ENCODE peak calls at places on chromosomes 12 and 14, in six cellular contexts. One of them, this sample, is unnamed.

GRCh38 chr12:105278043-105278697 is 42.2 kb upstream of the APPL2 start:
- DNase-seq in amniotic epithelial cell: peak; percentile 36
- DNase-seq in NCI-H2171: no peak
- DNase-seq in RWPE1: no peak
- DNase-seq in tibial nerve: no peak
- DNase-seq in pulmonary artery endothelial cell: no peak
- DNase-seq in this sample: no peak

GRCh38 chr12:16324772-16325171 is 22.7 kb upstream of the MGST1 start:
- DNase-seq in NCI-H2171: no peak
- DNase-seq in RWPE1: no peak
- DNase-seq in tibial nerve: no peak
- DNase-seq in pulmonary artery endothelial cell: no peak
- DNase-seq in amniotic epithelial cell: no peak
- DNase-seq in this sample: no peak

GRCh38 chr14:89290813-89291212 is 126.2 kb downstream of the FOXN3 start:
- DNase-seq in tibial nerve: no peak
- DNase-seq in amniotic epithelial cell: no peak
- DNase-seq in pulmonary artery endothelial cell: no peak
- DNase-seq in RWPE1: no peak
- DNase-seq in NCI-H2171: no peak
- DNase-seq in this sample: no peak

GRCh38 chr12:68319988-68320623 is 12.1 kb downstream of the MDM1 start:
- DNase-seq in RWPE1: no peak
- DNase-seq in tibial nerve: peak; percentile 13
- DNase-seq in pulmonary artery endothelial cell: no peak
- DNase-seq in NCI-H2171: no peak
- DNase-seq in amniotic epithelial cell: peak; percentile 96
- DNase-seq in this sample: no peak

GRCh38 chr12:6824962-6825381 is 3.2 kb upstream of the P3H3 start:
- DNase-seq in pulmonary artery endothelial cell: no peak
- DNase-seq in NCI-H2171: no peak
- DNase-seq in amniotic epithelial cell: peak; percentile 47
- DNase-seq in RWPE1: no peak
- DNase-seq in tibial nerve: no peak
- DNase-seq in this sample: no peak

GRCh38 chr12:105267711-105268110 is 31.7 kb upstream of the APPL2 start:
- DNase-seq in NCI-H2171: no peak
- DNase-seq in amniotic epithelial cell: no peak
- DNase-seq in tibial nerve: no peak
- DNase-seq in pulmonary artery endothelial cell: no peak
- DNase-seq in RWPE1: no peak
- DNase-seq in this sample: no peak

GRCh38 chr14:89861630-89862029 is 92.9 kb downstream of the EFCAB11 start:
- DNase-seq in pulmonary artery endothelial cell: no peak
- DNase-seq in NCI-H2171: no peak
- DNase-seq in tibial nerve: no peak
- DNase-seq in amniotic epithelial cell: no peak
- DNase-seq in RWPE1: no peak
- DNase-seq in this sample: no peak

GRCh38 chr12:109358154-109358869 is 10.6 kb downstream of the MYO1H start:
- DNase-seq in NCI-H2171: no peak
- DNase-seq in pulmonary artery endothelial cell: peak; percentile 15
- DNase-seq in tibial nerve: no peak
- DNase-seq in amniotic epithelial cell: peak; percentile 13
- DNase-seq in RWPE1: no peak
- DNase-seq in this sample: no peak

This sample was measured in substantia nigra.